ENCODE peak calls at places on chromosomes 6 and 20, in five cellular contexts. X is HepG2, Y is NT2/D1, C is GM12878, B is H1. G is an unnamed sample.

GRCh38 chr6:164322533-164322932 is 908.0 kb downstream of the QKI start:
- DNase-seq in X (no peak), Y (no peak), C (no peak), B (no peak), G (no peak)

GRCh38 chr20:21569586-21569985 is 55.7 kb upstream of the NKX2-2 start:
- DNase-seq in X (no peak), Y (no peak), C (no peak), B (no peak), G (no peak)

GRCh38 chr6:44353336-44353735 is 10.9 kb downstream of the SPATS1 start:
- DNase-seq in X (no peak), Y (no peak), C (no peak), B (no peak), G (no peak)

GRCh38 chr6:71124340-71124739 is 164.3 kb upstream of the OGFRL1 start:
- DNase-seq in X (no peak), Y (no peak), C (no peak), B (no peak), G (no peak)

GRCh38 chr6:15515226-15515625 is 147.6 kb downstream of the DTNBP1 start:
- DNase-seq in X (no peak), Y (no peak), C (no peak), B (no peak), G (no peak)

GRCh38 chr6:154457881-154458284 is 52.6 kb downstream of the CNKSR3 start:
- DNase-seq in X (no peak), Y (no peak), C (no peak), B (no peak), G (no peak)

GRCh38 chr6:168546173-168546572 is 105.2 kb downstream of the SMOC2 start:
- DNase-seq in X (no peak), Y (no peak), C (no peak), B (no peak), G (no peak)

GRCh38 chr6:17341891-17342290 is 51.5 kb upstream of the CAP2 start:
- DNase-seq in X (no peak), Y (no peak), C (no peak), B (no peak), G (no peak)

GRCh38 chr6:27505209-27506027 is 32.5 kb upstream of the ZNF184 start:
- DNase-seq in X (peak), Y (peak), C (peak), B (peak), G (peak)

GRCh38 chr6:786946-787763 is 94.2 kb upstream of the EXOC2 start:
- DNase-seq in X (peak), Y (no peak), C (no peak), B (no peak), G (peak)

GRCh38 chr20:51597389-51598231 is 55.1 kb upstream of the NFATC2 start:
- DNase-seq in X (no peak), Y (no peak), C (no peak), B (no peak), G (no peak)

GRCh38 chr6:12709116-12709515 is 7.5 kb upstream of the PHACTR1 start:
- DNase-seq in X (no peak), Y (no peak), C (no peak), B (no peak), G (no peak)

GRCh38 chr20:24489193-24489592 is 19.8 kb downstream of the SYNDIG1 start:
- DNase-seq in X (no peak), Y (no peak), C (no peak), B (no peak), G (no peak)

GRCh38 chr6:14290448-14291388 is 173.1 kb downstream of the CD83 start:
- DNase-seq in X (no peak), Y (no peak), C (no peak), B (no peak), G (no peak)

GRCh38 chr6:163001341-163001740 is 273.6 kb downstream of the PACRG start:
- DNase-seq in X (no peak), Y (no peak), C (peak), B (no peak), G (no peak)

GRCh38 chr20:37415118-37416085 is 69.5 kb downstream of the SRC start:
- DNase-seq in X (no peak), Y (no peak), C (no peak), B (no peak), G (no peak)

GRCh38 chr20:59564171-59564570 is 40.2 kb upstream of the PHACTR3 start:
- DNase-seq in X (no peak), Y (no peak), C (no peak), B (no peak), G (peak)

GRCh38 chr6:125066964-125067363 is 86.6 kb upstream of the TPD52L1 start:
- DNase-seq in X (no peak), Y (no peak), C (no peak), B (no peak), G (no peak)

GRCh38 chr6:106562001-106562400 is 67.3 kb downstream of the RTN4IP1 start:
- DNase-seq in X (no peak), Y (no peak), C (no peak), B (no peak), G (no peak)

GRCh38 chr20:13286600-13286999 is 65.5 kb downstream of the ISM1 start:
- DNase-seq in X (no peak), Y (no peak), C (no peak), B (no peak), G (no peak)

GRCh38 chr6:151481752-151482151 is 12.1 kb upstream of the CCDC170 start:
- DNase-seq in X (no peak), Y (no peak), C (no peak), B (no peak), G (no peak)

GRCh38 chr6:111603648-111604047 is 2.0 kb downstream of the TRAF3IP2 start:
- DNase-seq in X (no peak), Y (no peak), C (no peak), B (no peak), G (no peak)

GRCh38 chr6:139161817-139162284 is 27.0 kb downstream of the HECA start:
- DNase-seq in X (no peak), Y (no peak), C (peak), B (no peak), G (no peak)

GRCh38 chr6:146650799-146651481 is 52.2 kb downstream of the ADGB start:
- DNase-seq in X (no peak), Y (no peak), C (no peak), B (no peak), G (no peak)

GRCh38 chr6:44806656-44807055 is 419.1 kb downstream of the CDC5L start:
- DNase-seq in X (no peak), Y (no peak), C (no peak), B (no peak), G (no peak)

GRCh38 chr6:56814308-56814707 is 140.6 kb upstream of the BEND6 start:
- DNase-seq in X (no peak), Y (no peak), C (peak), B (no peak), G (no peak)

GRCh38 chr6:110618591-110619267 is 142.3 kb upstream of the SLC22A16 start:
- DNase-seq in X (peak), Y (peak), C (peak), B (no peak), G (peak)

GRCh38 chr6:21164768-21165326 is 428.7 kb upstream of the SOX4 start:
- DNase-seq in X (no peak), Y (no peak), C (no peak), B (no peak), G (no peak)

GRCh38 chr6:87899499-87900147 is 148.0 kb upstream of the SPACA1 start:
- DNase-seq in X (peak), Y (no peak), C (no peak), B (no peak), G (no peak)

GRCh38 chr6:63635165-63635562 is 438 bp upstream of the PHF3 start:
- DNase-seq in X (no peak), Y (no peak), C (no peak), B (no peak), G (peak)

GRCh38 chr20:6122873-6123649 is at the start of gene FERMT1:
- DNase-seq in X (peak), Y (peak), C (no peak), B (peak), G (peak)

GRCh38 chr6:113782641-113783040 is 74.5 kb upstream of the MARCKS start:
- DNase-seq in X (no peak), Y (no peak), C (no peak), B (no peak), G (no peak)

GRCh38 chr6:113776998-113777397 is 80.1 kb upstream of the MARCKS start:
- DNase-seq in X (no peak), Y (peak), C (no peak), B (peak), G (no peak)

GRCh38 chr6:113777601-113778000 is 79.5 kb upstream of the MARCKS start:
- DNase-seq in X (no peak), Y (no peak), C (no peak), B (no peak), G (no peak)

GRCh38 chr6:113774122-113774835 is 82.9 kb upstream of the MARCKS start:
- DNase-seq in X (no peak), Y (no peak), C (no peak), B (no peak), G (no peak)

DNA sequence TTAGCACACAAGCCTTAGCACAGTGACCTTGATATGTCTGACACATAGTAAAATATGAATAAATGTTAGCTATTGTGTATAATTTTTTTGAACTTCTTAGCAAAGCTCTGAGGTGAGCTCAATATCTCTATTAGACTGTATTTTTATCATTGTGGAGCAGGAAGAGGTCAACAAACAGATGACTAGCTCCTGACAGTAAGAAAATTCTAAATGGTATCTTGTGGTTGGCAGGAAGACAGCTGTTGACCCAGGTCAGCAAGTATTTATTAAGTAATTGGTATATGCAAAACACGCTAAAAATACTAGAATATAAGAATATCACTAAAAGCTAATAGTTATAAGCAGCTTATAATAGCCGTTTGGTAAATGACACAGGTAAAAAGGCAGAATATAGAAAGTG is 77.5 kb upstream of the MARCKS start:
- DNase-seq in X (no peak), Y (no peak), C (no peak), B (no peak), G (no peak)
- TF ChIP-seq SUZ12 in X (no peak), Y (no peak), C (no peak), B (no peak), G (no peak)

DNA sequence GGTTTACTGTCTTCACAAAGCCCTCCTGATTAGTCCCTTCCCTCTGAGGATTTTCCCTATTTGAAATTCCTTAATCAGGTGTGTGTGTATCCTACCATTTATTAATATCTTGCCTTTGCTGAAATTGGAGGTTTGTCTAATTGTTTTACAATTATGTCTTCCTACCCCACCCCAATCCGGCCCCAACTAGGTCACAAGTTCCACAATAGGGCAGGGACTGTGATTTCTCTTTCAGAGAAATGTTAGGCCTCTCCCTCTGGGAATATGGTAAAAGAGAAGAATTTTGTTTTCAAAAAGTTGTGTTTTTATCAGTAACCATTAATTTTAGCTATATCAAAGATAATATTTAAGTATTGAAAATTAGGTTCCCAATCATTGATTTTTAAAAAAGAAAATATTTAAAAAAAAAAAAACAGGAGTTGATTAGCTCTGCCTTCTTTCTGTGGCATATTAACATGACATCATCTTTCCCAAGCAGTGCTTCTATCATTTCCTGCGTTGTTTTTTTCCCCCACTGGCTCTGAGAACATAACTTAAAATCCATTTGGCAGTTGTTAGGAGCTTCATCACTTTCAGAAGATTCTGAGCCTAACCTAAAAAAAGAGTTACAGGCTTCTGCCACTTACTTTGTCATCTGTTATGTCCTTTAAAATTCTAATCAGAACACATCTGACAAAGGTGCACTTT is 36.1 kb downstream of the BLOC1S5 start:
- DNase-seq in X (no peak), Y (no peak), C (no peak), B (no peak), G (no peak)
- TF ChIP-seq SUZ12 in X (no peak), Y (no peak), C (no peak), B (no peak), G (no peak)

GRCh38 chr20:22584922-22585785 is 782 bp upstream of the FOXA2 start:
- DNase-seq in X (peak), Y (no peak), C (no peak), B (no peak), G (no peak)

GRCh38 chr20:22586645-22587310 is 2.4 kb upstream of the FOXA2 start:
- DNase-seq in X (peak), Y (no peak), C (no peak), B (no peak), G (peak)

GRCh38 chr20:22585786-22586493 is 1.6 kb upstream of the FOXA2 start:
- DNase-seq in X (no peak), Y (no peak), C (no peak), B (no peak), G (no peak)

GRCh38 chr20:22590662-22591061 is 6.3 kb upstream of the FOXA2 start:
- DNase-seq in X (no peak), Y (no peak), C (no peak), B (no peak), G (no peak)
- TF ChIP-seq SUZ12 in X (no peak), Y (no peak), C (no peak), B (no peak), G (no peak)

GRCh38 chr6:113370508-113370907 is 486.6 kb upstream of the MARCKS start:
- DNase-seq in X (no peak), Y (no peak), C (no peak), B (no peak), G (no peak)
- TF ChIP-seq SUZ12 in X (no peak), Y (no peak), C (no peak), B (no peak), G (no peak)

GRCh38 chr20:32244150-32244823 is 33.2 kb upstream of the KIF3B start:
- DNase-seq in X (peak), Y (no peak), C (no peak), B (no peak), G (no peak)
- TF ChIP-seq SUZ12 in X (no peak), Y (no peak), C (no peak), B (no peak), G (no peak)

GRCh38 chr6:33961686-33962085 is 157.9 kb upstream of the MLN start:
- DNase-seq in X (no peak), Y (no peak), C (no peak), B (no peak), G (no peak)

GRCh38 chr6:33958863-33959651 is 155.3 kb upstream of the MLN start:
- DNase-seq in X (no peak), Y (no peak), C (no peak), B (no peak), G (no peak)

GRCh38 chr6:33962186-33962585 is 158.4 kb upstream of the MLN start:
- DNase-seq in X (no peak), Y (no peak), C (no peak), B (no peak), G (no peak)

GRCh38 chr6:33959661-33960344 is 156.0 kb upstream of the MLN start:
- DNase-seq in X (no peak), Y (no peak), C (no peak), B (no peak), G (no peak)

GRCh38 chr6:33960345-33961313 is 156.8 kb upstream of the MLN start:
- DNase-seq in X (no peak), Y (no peak), C (no peak), B (no peak), G (no peak)
- TF ChIP-seq SUZ12 in X (no peak), Y (no peak), C (no peak), B (no peak), G (no peak)

GRCh38 chr6:81802356-81802755 is 49.9 kb upstream of the TENT5A start:
- DNase-seq in X (no peak), Y (no peak), C (no peak), B (no peak), G (no peak)

GRCh38 chr6:81801489-81801888 is 49.0 kb upstream of the TENT5A start:
- DNase-seq in X (no peak), Y (no peak), C (no peak), B (no peak), G (no peak)

GRCh38 chr6:81812416-81812815 is 59.9 kb upstream of the TENT5A start:
- DNase-seq in X (no peak), Y (no peak), C (no peak), B (no peak), G (no peak)

GRCh38 chr6:81808834-81809598 is 56.5 kb upstream of the TENT5A start:
- DNase-seq in X (no peak), Y (no peak), C (no peak), B (no peak), G (no peak)

DNA sequence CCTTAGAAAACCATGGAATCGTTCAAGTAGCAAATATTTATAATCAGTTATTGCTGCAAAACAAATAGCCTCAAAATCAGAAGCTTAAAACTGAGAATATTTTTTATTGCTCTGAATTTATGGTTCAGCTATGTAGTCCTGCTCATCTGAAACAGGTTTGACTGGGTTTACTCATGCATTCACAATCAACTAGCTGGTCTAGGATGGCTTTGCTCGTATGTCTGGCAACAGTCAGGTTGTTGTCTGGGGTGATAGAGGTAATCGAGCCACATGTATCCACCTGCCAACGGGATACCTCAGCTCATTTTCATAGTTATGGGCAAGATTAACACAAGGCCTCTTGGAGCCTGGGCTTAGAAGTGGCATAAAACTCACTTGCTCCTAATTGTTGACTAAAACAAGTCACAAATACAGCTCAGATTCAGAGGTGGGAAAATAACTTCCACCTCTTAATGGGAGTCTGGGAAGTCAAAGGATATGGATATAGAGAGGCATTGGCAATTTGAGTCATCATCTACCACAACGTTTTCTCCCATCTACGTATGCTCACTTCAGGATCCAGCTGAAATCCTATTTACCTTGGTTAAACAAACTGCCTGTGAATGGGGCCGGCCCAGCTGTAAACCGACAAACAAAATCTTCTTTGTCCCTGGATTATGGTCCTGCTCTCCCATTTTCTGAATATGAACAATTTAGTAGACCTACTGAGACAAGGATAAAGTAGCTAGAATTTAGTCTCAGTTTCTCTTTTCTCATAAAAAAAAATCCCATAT is 54.5 kb upstream of the TENT5A start:
- DNase-seq in X (peak), Y (no peak), C (no peak), B (no peak), G (no peak)
- TF ChIP-seq SUZ12 in X (no peak), Y (no peak), C (no peak), B (no peak), G (no peak)

G was measured in HEK293T.